ENCODE peak calls at places on chromosome 21, in five cellular contexts. Z, E, G, O and F are unnamed samples. For H3K9me3, the result is how much of the 10 kb centered on the place peaks cover.

GRCh38 chr21:32569261-32570230 is 15.8 kb downstream of the TCP10L start:
- DNase-seq in Z (peak), E (peak), G (peak), O (peak), F (no peak)

GRCh38 chr21:31117046-31117916 is 79.0 kb upstream of the KRTAP19-8 start:
- DNase-seq in Z (no peak), E (no peak), G (no peak), O (no peak), F (no peak)

GRCh38 chr21:31335957-31336738 is 7.9 kb downstream of the TIAM1 start:
- DNase-seq in Z (no peak), E (no peak), G (no peak), O (no peak), F (no peak)

GRCh38 chr21:38925923-38926322 is 120.2 kb downstream of the ETS2 start:
- DNase-seq in Z (peak), E (no peak), G (peak), O (no peak), F (no peak)

GRCh38 chr21:40947713-40948112 is 100.8 kb upstream of the DSCAM start:
- DNase-seq in Z (no peak), E (no peak), G (no peak), O (no peak), F (no peak)

GRCh38 chr21:35697321-35697808 is 363.0 kb downstream of the SETD4 start:
- DNase-seq in Z (peak), E (no peak), G (peak), O (no peak), F (no peak)

GRCh38 chr21:39014751-39015150 is 168.5 kb downstream of the PSMG1 start:
- DNase-seq in Z (no peak), E (no peak), G (no peak), O (no peak), F (no peak)

GRCh38 chr21:45863751-45864150 is 117.8 kb upstream of the COL6A1 start:
- DNase-seq in Z (no peak), E (no peak), G (no peak), O (no peak), F (no peak)

GRCh38 chr21:45802956-45803612 is 159.6 kb downstream of the PCBP3 start:
- DNase-seq in Z (no peak), E (no peak), G (no peak), O (no peak), F (no peak)

GRCh38 chr21:44261675-44262295 is at the start of gene DNMT3L:
- DNase-seq in Z (no peak), E (no peak), G (no peak), O (no peak), F (no peak)

GRCh38 chr21:43771698-43772367 is 4.3 kb downstream of the CSTB start:
- DNase-seq in Z (no peak), E (no peak), G (no peak), O (no peak), F (no peak)

GRCh38 chr21:31941694-31942093 is 68.9 kb downstream of the HUNK start:
- DNase-seq in Z (no peak), E (no peak), G (no peak), O (no peak), F (no peak)

GRCh38 chr21:38979271-38980196 is 173.8 kb downstream of the ETS2 start:
- DNase-seq in Z (no peak), E (no peak), G (no peak), O (no peak), F (no peak)

GRCh38 chr21:16071082-16071481 is 341.3 kb downstream of the USP25 start:
- DNase-seq in Z (no peak), E (peak), G (no peak), O (no peak), F (no peak)

GRCh38 chr21:14737922-14738321 is 191.8 kb upstream of the SAMSN1 start:
- DNase-seq in Z (no peak), E (no peak), G (peak), O (peak), F (no peak)

GRCh38 chr21:35208810-35209517 is 159.9 kb upstream of the RUNX1 start:
- DNase-seq in Z (no peak), E (no peak), G (no peak), O (no peak), F (no peak)

GRCh38 chr21:37763298-37763697 is 153.0 kb downstream of the KCNJ6 start:
- DNase-seq in Z (no peak), E (no peak), G (no peak), O (no peak), F (no peak)

GRCh38 chr21:45128613-45129226 is 54.3 kb downstream of the ADARB1 start:
- DNase-seq in Z (peak), E (no peak), G (peak), O (no peak), F (no peak)

GRCh38 chr21:21463456-21463855 is 465.2 kb downstream of the NCAM2 start:
- DNase-seq in Z (no peak), E (no peak), G (no peak), O (no peak), F (no peak)

GRCh38 chr21:23890652-23891051 is 1716.6 kb downstream of the MRPL39 start:
- DNase-seq in Z (no peak), E (no peak), G (no peak), O (no peak), F (no peak)

GRCh38 chr21:18493420-18493819 is 89.8 kb upstream of the TMPRSS15 start:
- DNase-seq in Z (no peak), E (no peak), G (no peak), O (no peak), F (no peak)

GRCh38 chr21:44953628-44954021 is 13.8 kb downstream of the SLX9 start:
- DNase-seq in Z (peak), E (no peak), G (no peak), O (no peak), F (no peak)

GRCh38 chr21:35249636-35250035 is 200.5 kb upstream of the RUNX1 start:
- DNase-seq in Z (no peak), E (no peak), G (no peak), O (no peak), F (no peak)

GRCh38 chr21:14768042-14768441 is 221.9 kb upstream of the SAMSN1 start:
- DNase-seq in Z (no peak), E (no peak), G (no peak), O (no peak), F (no peak)

GRCh38 chr21:39316729-39317128 is 3.3 kb upstream of the BRWD1 start:
- DNase-seq in Z (no peak), E (no peak), G (no peak), O (no peak), F (no peak)

GRCh38 chr21:25385912-25386474 is 221.3 kb downstream of the MRPL39 start:
- DNase-seq in Z (no peak), E (no peak), G (peak), O (peak), F (no peak)

GRCh38 chr21:39441502-39442475 is 3.8 kb downstream of the LCA5L start:
- DNase-seq in Z (no peak), E (no peak), G (peak), O (no peak), F (no peak)

GRCh38 chr21:15197696-15198095 is 132.9 kb upstream of the NRIP1 start:
- DNase-seq in Z (no peak), E (no peak), G (no peak), O (no peak), F (no peak)

GRCh38 chr21:18529253-18529652 is 125.7 kb upstream of the TMPRSS15 start:
- DNase-seq in Z (no peak), E (no peak), G (no peak), O (no peak), F (no peak)

GRCh38 chr21:22225299-22225698 is 1227.1 kb downstream of the NCAM2 start:
- DNase-seq in Z (no peak), E (no peak), G (no peak), O (no peak), F (no peak)

GRCh38 chr21:19724081-19724480 is 1274.1 kb upstream of the NCAM2 start:
- DNase-seq in Z (no peak), E (no peak), G (no peak), O (no peak), F (no peak)

GRCh38 chr21:33290441-33290840 is 24.3 kb downstream of the IL10RB start:
- DNase-seq in Z (no peak), E (no peak), G (no peak), O (no peak), F (no peak)

GRCh38 chr21:15614757-15615156 is 115.0 kb upstream of the USP25 start:
- DNase-seq in Z (no peak), E (no peak), G (no peak), O (no peak), F (no peak)

GRCh38 chr21:14918542-14918941 is 146.3 kb downstream of the NRIP1 start:
- DNase-seq in Z (no peak), E (no peak), G (no peak), O (no peak), F (no peak)

GRCh38 chr21:45011911-45012660 is 62.3 kb upstream of the ADARB1 start:
- DNase-seq in Z (peak), E (no peak), G (peak), O (peak), F (no peak)

GRCh38 chr21:31795992-31796391 is 64.1 kb upstream of the SCAF4 start:
- DNase-seq in Z (no peak), E (no peak), G (no peak), O (no peak), F (no peak)

GRCh38 chr21:38840456-38841129 is 34.9 kb downstream of the ETS2 start:
- DNase-seq in Z (no peak), E (no peak), G (no peak), O (no peak), F (peak)

GRCh38 chr21:43847301-43847700 is 17.7 kb upstream of the AGPAT3 start:
- DNase-seq in Z (no peak), E (no peak), G (no peak), O (no peak), F (no peak)

GRCh38 chr21:31473685-31474345 is 129.8 kb upstream of the TIAM1 start:
- DNase-seq in Z (no peak), E (no peak), G (no peak), O (no peak), F (no peak)

GRCh38 chr21:44735821-44736220 is 24.4 kb upstream of the TSPEAR start:
- DNase-seq in Z (no peak), E (peak), G (no peak), O (no peak), F (no peak)

DNA sequence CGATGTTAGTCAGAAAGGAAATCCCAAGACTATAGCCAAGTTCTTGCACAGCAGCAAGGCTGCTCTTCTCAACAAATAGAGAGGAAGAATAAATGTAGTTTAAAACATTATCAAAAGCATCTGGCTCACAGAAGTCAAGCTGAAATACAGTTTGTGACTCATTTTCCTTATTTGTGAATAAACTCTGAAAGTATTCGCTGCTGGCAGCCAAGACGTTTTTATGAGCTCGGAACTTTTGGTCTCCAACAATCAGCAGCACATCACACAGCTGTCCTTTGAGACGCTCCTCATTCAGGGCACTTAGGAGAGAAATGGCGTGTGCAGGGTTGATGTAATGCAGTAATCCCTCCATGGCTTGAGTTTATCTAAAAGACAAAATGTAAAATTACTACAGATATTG is 16.4 kb downstream of the ZBTB21 start:
- DNase-seq in Z (no peak), E (no peak), G (no peak), O (no peak), F (no peak)
- H3K9me3 ChIP-seq in Z (under half), E (under half), G (under half), O (under half), F (under half)

DNA sequence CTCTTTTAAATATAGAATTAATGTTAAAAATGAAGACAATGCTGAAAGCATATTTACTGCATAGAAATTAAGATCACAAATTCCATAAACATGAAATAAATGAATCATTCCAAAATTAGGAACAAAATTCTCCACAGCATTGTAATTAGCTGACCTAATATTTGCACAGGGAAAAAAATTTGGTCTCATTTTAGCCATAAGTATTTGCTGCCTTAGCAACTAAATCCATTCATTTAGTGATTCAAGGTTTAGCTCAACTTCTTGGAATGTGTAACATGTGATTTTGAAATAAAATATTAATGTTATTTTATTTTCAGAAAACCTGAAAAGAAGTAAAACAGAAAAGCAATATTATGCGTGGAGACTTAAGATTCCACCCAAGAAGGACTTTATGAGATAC is 25.5 kb downstream of the ADAMTS5 start:
- DNase-seq in Z (no peak), E (no peak), G (no peak), O (no peak), F (no peak)
- H3K9me3 ChIP-seq in Z (under half), E (under half), G (under half), O (under half), F (under half)

GRCh38 chr21:9735421-9735961 is 785.9 kb upstream of the TPTE start:
- DNase-seq in Z (no peak), E (peak), G (no peak), O (no peak), F (peak)
- H3K9me3 ChIP-seq in Z (under half), E (half or more), G (under half), O (under half), F (under half)

GRCh38 chr21:26597981-26598380 is 24.9 kb upstream of the CYYR1 start:
- DNase-seq in Z (no peak), E (no peak), G (no peak), O (no peak), F (no peak)
- H3K9me3 ChIP-seq in Z (under half), E (under half), G (under half), O (under half), F (under half)

GRCh38 chr21:8991088-8991907 is 1530.1 kb upstream of the TPTE start:
- DNase-seq in Z (no peak), E (no peak), G (no peak), O (no peak), F (no peak)
- H3K9me3 ChIP-seq in Z (under half), E (under half), G (under half), O (under half), F (under half)